ENCODE peak calls at places on chromosome 16, in five cellular contexts. L, S, I, N and T are unnamed samples.

GRCh38 chr16:87671221-87671620 is 68.9 kb downstream of the JPH3 start:
- DNase-seq in L (no peak), I (no peak), S (no peak), N (no peak), T (no peak)

GRCh38 chr16:81778861-81779539 is at the start of gene PLCG2:
- DNase-seq in S (peak; percentile 45), L (peak; percentile 83), N (peak; percentile 82), I (no peak), T (peak; percentile 96)

GRCh38 chr16:89687092-89687940 is 827 bp downstream of the CDK10 start:
- DNase-seq in I (no peak), S (no peak), L (peak; percentile 23), N (peak; percentile 76), T (peak; percentile 82)

GRCh38 chr16:66652661-66653060 is 43.9 kb downstream of the CMTM4 start:
- DNase-seq in S (no peak), N (no peak), L (no peak), I (no peak), T (no peak)

GRCh38 chr16:30567160-30567990 is 4.1 kb downstream of the ZNF688 start:
- DNase-seq in S (peak; percentile 48), I (no peak), L (no peak), N (peak; percentile 18), T (peak; percentile 52)

GRCh38 chr16:14334366-14335105 is 263.4 kb downstream of the MRTFB start:
- DNase-seq in I (no peak), N (no peak), S (no peak), L (no peak), T (no peak)

GRCh38 chr16:67278773-67279295 is 498 bp upstream of the PLEKHG4 start:
- DNase-seq in I (no peak), L (peak; percentile 54), S (no peak), N (peak; percentile 58), T (peak; percentile 85)

GRCh38 chr16:65249768-65250167 is 127.9 kb upstream of the CDH11 start:
- DNase-seq in I (no peak), L (peak; percentile 87), N (no peak), S (no peak), T (no peak)

GRCh38 chr16:527015-527903 is at the start of gene CAPN15:
- DNase-seq in S (peak; percentile 83), I (peak; percentile 70), L (peak; percentile 91), N (peak; percentile 87), T (peak; percentile 97)

GRCh38 chr16:65754799-65755691 is 611.4 kb upstream of the CDH5 start:
- DNase-seq in S (no peak), L (peak; percentile 23), N (no peak), I (no peak), T (no peak)

GRCh38 chr16:548586-548985 is 11.6 kb upstream of the PRR35 start:
- DNase-seq in L (no peak), N (no peak), S (no peak), I (no peak), T (no peak)

GRCh38 chr16:69503244-69503643 is 62.5 kb upstream of the NFAT5 start:
- DNase-seq in N (no peak), I (no peak), L (no peak), S (no peak), T (no peak)

GRCh38 chr16:49576173-49576494 is 202.5 kb downstream of the C16orf78 start:
- DNase-seq in L (no peak), S (no peak), I (no peak), N (no peak), T (no peak)

GRCh38 chr16:85042126-85042525 is 14.5 kb downstream of the KIAA0513 start:
- DNase-seq in L (no peak), S (no peak), I (peak; percentile 72), N (no peak), T (no peak)

GRCh38 chr16:54936086-54936978 is 5.7 kb downstream of the IRX5 start:
- DNase-seq in L (peak; percentile 38), I (no peak), S (no peak), N (no peak), T (peak; percentile 40)

GRCh38 chr16:3121843-3122467 is 9.6 kb downstream of the ZNF205 start:
- DNase-seq in N (no peak), I (no peak), S (no peak), L (no peak), T (no peak)

GRCh38 chr16:1183235-1183907 is 30.5 kb downstream of the CACNA1H start:
- DNase-seq in S (no peak), I (no peak), N (no peak), L (peak; percentile 66), T (no peak)

GRCh38 chr16:51053805-51054204 is 97.3 kb downstream of the SALL1 start:
- DNase-seq in S (no peak), L (no peak), I (no peak), N (no peak), T (no peak)

GRCh38 chr16:53085539-53086450 is 31.0 kb downstream of the CHD9 start:
- DNase-seq in S (no peak), L (peak; percentile 33), N (no peak), I (peak; percentile 94), T (no peak)

GRCh38 chr16:85126731-85127662 is 14.7 kb upstream of the CIBAR2 start:
- DNase-seq in L (peak; percentile 61), I (peak; percentile 97), N (no peak), S (no peak), T (no peak)

GRCh38 chr16:17070882-17071592 is 399.7 kb downstream of the XYLT1 start:
- DNase-seq in I (peak; percentile 39), N (peak; percentile 98), S (peak; percentile 77), L (peak; percentile 31), T (peak; percentile 86)

GRCh38 chr16:3596101-3596861 is 15.1 kb downstream of the SLX4 start:
- DNase-seq in N (no peak), I (no peak), L (no peak), S (no peak), T (no peak)

GRCh38 chr16:14321542-14321941 is 250.4 kb downstream of the MRTFB start:
- DNase-seq in S (no peak), N (no peak), L (no peak), I (no peak), T (no peak)

GRCh38 chr16:69404275-69404805 is 18.5 kb upstream of the TERF2 start:
- DNase-seq in I (no peak), N (no peak), L (no peak), S (no peak), T (no peak)

GRCh38 chr16:11315499-11315898 is 29.8 kb upstream of the RMI2 start:
- DNase-seq in N (no peak), L (no peak), S (no peak), I (no peak), T (no peak)

GRCh38 chr16:17965131-17965530 is 371.4 kb downstream of the NPIPA8 start:
- DNase-seq in L (no peak), S (no peak), N (no peak), I (no peak), T (no peak)

GRCh38 chr16:726438-727290 is at the start of the genes CCDC78 and HAGHL:
- DNase-seq in N (peak; percentile 65), I (no peak), L (peak; percentile 78), S (peak; percentile 57), T (peak; percentile 92)

GRCh38 chr16:68756250-68757051 is 19.4 kb downstream of the CDH1 start:
- DNase-seq in L (no peak), N (peak; percentile 33), S (no peak), I (no peak), T (peak; percentile 81)

GRCh38 chr16:77213542-77214108 is 14.4 kb downstream of the SYCE1L start:
- DNase-seq in S (no peak), N (no peak), L (peak; percentile 63), I (no peak), T (no peak)

GRCh38 chr16:58201163-58201562 is 3.3 kb upstream of the CSNK2A2 start:
- DNase-seq in S (no peak), N (no peak), L (no peak), I (no peak), T (no peak)